ENCODE peak calls at places on chromosome 12, in eight cellular contexts. B, E, H, V, D, P, Q and O are unnamed samples.

GRCh38 chr12:17108877-17109520 is 503.0 kb upstream of the LMO3 start:
- DNase-seq in H (no peak), B (peak), D (no peak), E (no peak), Q (no peak), V (no peak), P (no peak), O (no peak)

GRCh38 chr12:49058366-49059062 is 2.1 kb downstream of the KMT2D start:
- DNase-seq in P (no peak), H (peak), D (no peak), B (no peak), E (no peak), V (no peak), Q (no peak), O (no peak)

GRCh38 chr12:38384816-38385491 is 68.4 kb downstream of the ALG10B start:
- DNase-seq in D (peak), P (no peak), Q (no peak), H (no peak), V (no peak), B (peak), E (no peak), O (no peak)

GRCh38 chr12:47700263-47700662 is 5.6 kb downstream of the RPAP3 start:
- DNase-seq in P (no peak), B (no peak), Q (no peak), V (no peak), E (no peak), D (no peak), H (no peak), O (no peak)

GRCh38 chr12:65232490-65233077 is 45.9 kb upstream of the MSRB3 start:
- DNase-seq in P (no peak), D (peak), B (peak), E (no peak), V (no peak), Q (no peak), H (no peak), O (no peak)

GRCh38 chr12:46559311-46559710 is 186.7 kb upstream of the SLC38A2 start:
- DNase-seq in P (no peak), Q (no peak), B (no peak), D (no peak), V (no peak), E (no peak), H (no peak), O (no peak)

GRCh38 chr12:90978117-90978770 is 23.3 kb upstream of the CCER1 start:
- DNase-seq in E (no peak), H (peak), D (peak), V (no peak), Q (no peak), P (no peak), B (peak), O (no peak)

GRCh38 chr12:75374971-75375370 is 15.9 kb upstream of the GLIPR1L2 start:
- DNase-seq in Q (no peak), V (no peak), D (no peak), H (no peak), E (no peak), B (no peak), P (no peak), O (no peak)

GRCh38 chr12:93846936-93847516 is 169.9 kb downstream of the CRADD start:
- DNase-seq in V (no peak), P (no peak), H (no peak), D (no peak), E (no peak), B (no peak), Q (no peak), O (no peak)

GRCh38 chr12:62732861-62733427 is 202.0 kb downstream of the PPM1H start:
- DNase-seq in B (peak), Q (no peak), H (no peak), D (peak), P (no peak), V (no peak), E (no peak), O (peak)

GRCh38 chr12:49093746-49094103 is 876 bp downstream of the DHH start:
- DNase-seq in V (no peak), H (no peak), E (no peak), P (no peak), D (no peak), Q (no peak), B (no peak), O (no peak)

GRCh38 chr12:47576256-47576655 is 129.6 kb downstream of the RPAP3 start:
- DNase-seq in V (no peak), D (no peak), Q (no peak), P (no peak), B (no peak), E (no peak), H (no peak), O (no peak)

GRCh38 chr12:131229426-131230339 is 276.0 kb downstream of the ADGRD1 start:
- DNase-seq in D (peak), P (peak), Q (no peak), V (no peak), H (peak), E (no peak), B (no peak), O (no peak)

GRCh38 chr12:88750867-88751543 is 170.7 kb upstream of the KITLG start:
- DNase-seq in E (no peak), P (no peak), V (no peak), Q (no peak), B (no peak), H (no peak), D (no peak), O (no peak)

GRCh38 chr12:111283986-111284385 is 84.9 kb downstream of the PHETA1 start:
- DNase-seq in Q (no peak), P (no peak), B (no peak), V (no peak), E (no peak), H (no peak), D (no peak), O (no peak)

GRCh38 chr12:92059976-92060375 is 85.7 kb downstream of the BTG1 start:
- DNase-seq in Q (no peak), D (peak), V (no peak), E (no peak), P (no peak), H (no peak), B (no peak), O (no peak)

GRCh38 chr12:24617471-24617870 is 331.4 kb downstream of the BCAT1 start:
- DNase-seq in E (no peak), B (no peak), P (no peak), Q (no peak), D (no peak), H (no peak), V (no peak), O (no peak)

GRCh38 chr12:55972045-55972843 is 1.6 kb upstream of the RAB5B start:
- DNase-seq in V (no peak), E (peak), H (no peak), P (no peak), Q (no peak), D (no peak), B (peak), O (no peak)

GRCh38 chr12:30862486-30862885 is 64.1 kb upstream of the TSPAN11 start:
- DNase-seq in D (no peak), H (no peak), P (no peak), V (no peak), B (no peak), Q (no peak), E (no peak), O (no peak)

GRCh38 chr12:57889541-57889989 is 43.0 kb upstream of the CTDSP2 start:
- DNase-seq in H (no peak), D (no peak), Q (peak), E (peak), V (no peak), P (peak), B (no peak), O (peak)

GRCh38 chr12:712172-712863 is 40.1 kb upstream of the WNK1 start:
- DNase-seq in H (no peak), P (no peak), D (no peak), B (no peak), E (no peak), Q (no peak), V (no peak), O (no peak)

GRCh38 chr12:26847431-26847830 is 14.4 kb upstream of the ITPR2 start:
- DNase-seq in B (no peak), Q (no peak), V (no peak), H (no peak), D (no peak), E (no peak), P (no peak), O (no peak)

GRCh38 chr12:111841236-111841749 is 735 bp upstream of the MAPKAPK5 start:
- DNase-seq in Q (no peak), E (no peak), P (no peak), H (no peak), D (no peak), V (no peak), B (no peak), O (no peak)

GRCh38 chr12:93441111-93441616 is 583 bp downstream of the UBE2N start:
- DNase-seq in V (peak), H (no peak), P (peak), E (no peak), B (peak), Q (no peak), D (peak), O (peak)

GRCh38 chr12:14554281-14555008 is 13.2 kb downstream of the PLBD1 start:
- DNase-seq in Q (peak), B (peak), P (peak), H (no peak), D (peak), E (peak), V (peak), O (peak)

GRCh38 chr12:85626031-85626781 is 210.0 kb downstream of the RASSF9 start:
- DNase-seq in P (no peak), V (no peak), D (peak), H (no peak), E (no peak), Q (no peak), B (peak), O (no peak)

GRCh38 chr12:14264316-14264715 is 101.2 kb upstream of the ATF7IP start:
- DNase-seq in P (no peak), E (no peak), V (no peak), B (no peak), H (no peak), Q (no peak), D (no peak), O (no peak)

GRCh38 chr12:65533177-65533883 is 254.8 kb downstream of the MSRB3 start:
- DNase-seq in Q (no peak), D (peak), V (no peak), B (no peak), P (no peak), H (no peak), E (no peak), O (no peak)

GRCh38 chr12:71449373-71450070 is 9.9 kb downstream of the LGR5 start:
- DNase-seq in E (no peak), V (no peak), B (no peak), Q (no peak), D (no peak), H (no peak), P (no peak), O (no peak)

GRCh38 chr12:28172434-28173030 is 17.7 kb upstream of the CCDC91 start:
- DNase-seq in Q (no peak), D (peak), E (no peak), B (peak), P (no peak), H (peak), V (peak), O (no peak)

GRCh38 chr12:131672941-131673330 is 38.0 kb upstream of the SFSWAP start:
- DNase-seq in P (no peak), V (no peak), B (no peak), Q (no peak), D (no peak), H (no peak), E (no peak), O (peak)

GRCh38 chr12:130240831-130241590 is 78.7 kb downstream of the FZD10 start:
- DNase-seq in B (no peak), E (no peak), Q (no peak), V (no peak), D (no peak), P (no peak), H (no peak), O (no peak)

GRCh38 chr12:57605308-57606015 is 838 bp downstream of the DTX3 start:
- DNase-seq in H (no peak), Q (no peak), P (peak), E (no peak), V (no peak), B (no peak), D (no peak), O (no peak)

GRCh38 chr12:115998119-115998633 is 279.3 kb downstream of the MED13L start:
- DNase-seq in H (peak), B (peak), P (no peak), D (peak), E (no peak), Q (no peak), V (no peak), O (no peak)

GRCh38 chr12:116943419-116944372 is 32.9 kb downstream of the FBXW8 start:
- DNase-seq in P (no peak), V (no peak), Q (no peak), E (no peak), H (no peak), B (no peak), D (no peak), O (no peak)

GRCh38 chr12:31317471-31318397 is 8.2 kb downstream of the SINHCAF start:
- DNase-seq in H (no peak), D (peak), Q (no peak), E (no peak), P (no peak), B (no peak), V (no peak), O (no peak)

GRCh38 chr12:63440063-63440462 is 228.2 kb downstream of the DPY19L2 start:
- DNase-seq in D (no peak), H (no peak), V (no peak), B (no peak), E (no peak), P (no peak), Q (no peak), O (no peak)

GRCh38 chr12:45989277-45989856 is 1.0 kb downstream of the SCAF11 start:
- DNase-seq in D (no peak), Q (no peak), P (no peak), H (no peak), B (no peak), V (peak), E (no peak), O (no peak)

GRCh38 chr12:131829351-131829794 is 1.2 kb downstream of the MMP17 start:
- DNase-seq in Q (no peak), P (no peak), H (no peak), V (no peak), B (peak), D (peak), E (peak), O (peak)

GRCh38 chr12:69653703-69654102 is 43.0 kb upstream of the LRRC10 start:
- DNase-seq in B (no peak), P (no peak), E (no peak), V (no peak), D (peak), Q (no peak), H (no peak), O (no peak)

DNA sequence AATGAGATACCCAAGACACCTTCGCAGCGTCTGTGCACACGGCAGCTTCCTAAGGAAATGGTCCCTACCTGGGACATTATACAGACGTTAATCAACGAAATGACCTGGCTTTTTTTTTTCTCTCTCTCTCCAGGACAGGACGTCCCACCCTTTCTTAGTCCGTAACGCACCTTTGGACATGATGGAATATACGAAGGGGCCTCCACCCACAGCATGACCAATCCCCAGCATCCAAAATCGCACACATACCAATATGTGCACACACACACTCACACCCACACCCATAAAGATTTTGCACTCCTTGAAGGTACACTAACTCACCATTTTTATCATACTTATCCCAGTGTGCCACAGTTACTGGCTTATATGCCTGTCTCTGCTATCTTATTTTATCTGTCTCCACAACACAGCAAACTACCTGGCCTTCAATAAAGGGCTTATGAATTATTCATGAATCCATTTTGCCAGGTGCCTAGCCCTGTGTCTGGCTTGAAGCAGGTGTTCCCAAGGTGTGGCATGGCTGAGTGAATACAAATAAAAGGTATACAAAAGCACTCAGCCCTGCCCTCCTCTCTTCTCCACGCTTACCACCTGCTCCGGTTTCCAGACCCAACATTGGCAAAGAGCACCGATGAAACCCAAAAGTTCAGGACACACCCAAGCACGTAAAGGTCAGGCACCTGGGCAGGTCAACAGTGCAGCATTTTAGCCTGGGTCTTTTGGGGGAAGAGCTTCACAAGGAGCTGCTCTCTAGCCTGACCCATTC is 2.2 kb downstream of the SCNN1A start:
- DNase-seq in D (no peak), B (no peak), H (no peak), P (no peak), V (peak), Q (no peak), E (peak), O (no peak)
- TF ChIP-seq POLR2A in D (no peak), B (no peak), H (no peak), P (no peak), V (no peak), Q (no peak), E (no peak), O (no peak)

GRCh38 chr12:21649034-21649433 is 8.6 kb downstream of the LDHB start:
- DNase-seq in H (no peak), B (no peak), D (no peak), Q (no peak), P (no peak), E (no peak), V (no peak), O (no peak)

GRCh38 chr12:21647179-21647578 is 10.5 kb downstream of the LDHB start:
- DNase-seq in D (no peak), V (no peak), Q (no peak), H (no peak), E (no peak), B (no peak), P (no peak), O (no peak)

GRCh38 chr12:21648378-21648777 is 9.3 kb downstream of the LDHB start:
- DNase-seq in H (no peak), V (no peak), E (no peak), D (no peak), Q (no peak), P (no peak), B (no peak), O (no peak)

GRCh38 chr12:21651821-21652220 is 5.8 kb downstream of the LDHB start:
- DNase-seq in V (no peak), H (no peak), D (no peak), B (no peak), P (no peak), E (no peak), Q (no peak), O (no peak)

GRCh38 chr12:21650997-21651396 is 6.6 kb downstream of the LDHB start:
- DNase-seq in E (no peak), D (no peak), Q (no peak), H (no peak), P (no peak), V (no peak), B (no peak), O (no peak)
- TF ChIP-seq POLR2A in E (no peak), D (no peak), Q (no peak), H (no peak), P (no peak), V (no peak), B (no peak), O (no peak)

GRCh38 chr12:52006726-52007157 is at the start of gene TAMALIN:
- DNase-seq in V (peak), Q (peak), B (no peak), D (peak), H (peak), E (peak), P (peak), O (peak)
- TF ChIP-seq POLR2A in V (no peak), Q (peak), B (no peak), D (peak), H (no peak), E (peak), P (peak), O (peak)

DNA sequence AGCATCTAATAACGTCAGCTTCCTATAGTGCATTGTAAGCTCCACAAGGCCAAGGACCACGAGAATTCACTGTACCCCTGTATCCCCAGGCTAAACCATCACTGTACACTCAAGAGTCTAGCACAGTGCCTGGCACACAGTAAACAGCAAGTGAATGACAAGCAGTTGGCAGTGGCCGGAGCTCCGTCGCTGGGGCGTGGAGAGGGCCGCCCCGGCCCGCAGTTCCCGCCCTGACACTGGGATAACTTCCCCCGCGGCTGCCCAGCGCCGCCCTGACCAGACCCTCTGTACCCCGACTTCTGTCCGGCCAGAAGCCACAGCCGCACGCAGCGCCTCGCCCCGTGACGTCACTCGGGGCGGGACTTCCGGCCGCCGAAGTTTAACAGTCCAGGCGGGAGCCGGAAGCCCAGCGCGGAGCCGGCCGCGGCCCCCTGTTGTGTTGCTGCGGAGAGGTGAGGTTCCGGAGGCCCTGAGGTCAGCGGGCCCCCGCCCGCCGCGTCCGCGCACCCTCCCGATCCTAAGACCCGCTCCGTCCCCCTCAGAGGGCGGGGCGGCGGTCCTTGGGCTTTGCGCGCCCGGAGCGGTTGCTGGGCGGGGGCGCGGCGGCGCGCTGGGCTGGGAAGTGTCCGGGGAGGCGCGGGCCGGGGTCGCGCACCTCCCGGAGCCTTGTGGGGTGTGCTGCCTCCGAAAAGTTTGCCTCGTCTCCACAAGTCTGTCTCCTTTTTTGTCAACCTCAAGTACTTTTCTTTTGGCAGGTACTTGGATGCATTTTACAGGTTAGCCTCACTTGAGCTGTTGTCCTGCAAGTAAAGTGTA is at the start of gene NEDD1:
- DNase-seq in D (peak), E (peak), B (peak), Q (peak), V (peak), P (peak), H (peak), O (peak)
- TF ChIP-seq POLR2A in D (peak), E (peak), B (peak), Q (peak), V (no peak), P (peak), H (peak), O (no peak)

GRCh38 chr12:120469450-120470149 is at the start of gene SRSF9:
- DNase-seq in V (peak), D (peak), B (peak), Q (peak), H (peak), P (peak), E (peak), O (peak)
- TF ChIP-seq POLR2A in V (no peak), D (peak), B (peak), Q (peak), H (peak), P (peak), E (peak), O (peak)

GRCh38 chr12:124863409-124864325 is at the start of gene SCARB1:
- DNase-seq in B (peak), D (peak), H (peak), E (peak), P (peak), Q (peak), V (peak), O (peak)
- TF ChIP-seq POLR2A in B (peak), D (peak), H (peak), E (no peak), P (no peak), Q (peak), V (no peak), O (no peak)